ENCODE peak calls at places on chromosomes 4 and X, in eight cellular contexts. L is mesendoderm; C is BJ; Q is posterior vena cava; J is activated T-cell treated with anti-CD3 and anti-CD28 coated beads for 48 hours; K is effector memory CD4-positive, alpha-beta T cell; P is stimulated activated CD8-positive, alpha-beta memory T cell treated with anti-CD3 and anti-CD28 coated beads, Interleukin-15, amount 100 ng/mL, for 24 hours; G is pons. N is an unnamed sample.

GRCh38 chr4:1872918-1873269 is 1.7 kb downstream of the NSD2 start:
- DNase-seq in K (no peak), C (no peak), L (no peak), P (no peak), J (no peak), G (no peak), Q (no peak), N (no peak)

GRCh38 chr4:1566838-1567518 is 117.1 kb downstream of the FAM53A start:
- DNase-seq in G (no peak), K (no peak), P (no peak), J (no peak), C (no peak), L (no peak), Q (peak; percentile 63), N (no peak)

GRCh38 chrX:153526801-153527599 is 9.6 kb downstream of the ATP2B3 start:
- DNase-seq in J (no peak), P (no peak), C (no peak), K (no peak), G (no peak), Q (no peak), L (no peak), N (peak; percentile 18)

GRCh38 chr4:6907658-6908191 is 1.9 kb upstream of the TBC1D14 start:
- DNase-seq in K (no peak), L (peak; percentile 66), J (no peak), C (no peak), G (no peak), P (no peak), Q (no peak), N (peak; percentile 70)

GRCh38 chr4:153573881-153574807 is 108.0 kb downstream of the TMEM131L start:
- DNase-seq in J (no peak), L (peak; percentile 39), K (peak; percentile 39), G (peak; percentile 87), P (no peak), Q (peak; percentile 86), C (peak; percentile 30), N (peak; percentile 80)

GRCh38 chr4:336893-337142 is 796 bp upstream of the ZNF141 start:
- DNase-seq in Q (peak; percentile 82), J (no peak), P (no peak), C (no peak), G (peak; percentile 19), K (no peak), L (peak; percentile 57), N (no peak)

GRCh38 chr4:85265234-85265633 is 209.7 kb upstream of the ARHGAP24 start:
- DNase-seq in C (no peak), J (no peak), K (no peak), Q (no peak), G (no peak), L (no peak), P (no peak), N (no peak)

GRCh38 chr4:172202480-172203076 is 389.4 kb downstream of the GALNTL6 start:
- DNase-seq in G (peak; percentile 47), Q (no peak), P (no peak), J (no peak), K (no peak), L (peak; percentile 54), C (peak; percentile 6), N (peak; percentile 53)

GRCh38 chr4:76897522-76898384 is at the start of gene SOWAHB:
- DNase-seq in L (peak; percentile 79), J (peak; percentile 12), K (peak; percentile 9), G (no peak), Q (no peak), C (no peak), P (no peak), N (peak; percentile 91)

GRCh38 chr4:163269874-163270273 is 62.5 kb downstream of the NPY1R start:
- DNase-seq in C (no peak), P (no peak), G (no peak), J (no peak), L (peak; percentile 18), Q (no peak), K (no peak), N (peak; percentile 77)

GRCh38 chr4:1204286-1204827 is 32.0 kb upstream of the SPON2 start:
- DNase-seq in K (no peak), L (no peak), C (no peak), J (no peak), P (no peak), G (no peak), Q (peak; percentile 56), N (no peak)

GRCh38 chr4:29082684-29083083 is 1637.5 kb upstream of the PCDH7 start:
- DNase-seq in P (no peak), C (no peak), K (no peak), G (no peak), Q (no peak), L (no peak), J (no peak), N (no peak)

GRCh38 chr4:1172971-1173757 is 781 bp upstream of the SPON2 start:
- DNase-seq in G (no peak), Q (peak; percentile 86), J (no peak), C (peak; percentile 73), K (no peak), L (no peak), P (no peak), N (peak; percentile 62)

GRCh38 chr4:8834681-8835220 is 36.9 kb downstream of the HMX1 start:
- DNase-seq in K (no peak), G (no peak), C (no peak), L (no peak), P (no peak), Q (peak; percentile 69), J (no peak), N (no peak)

GRCh38 chr4:19945501-19945900 is 306.2 kb upstream of the SLIT2 start:
- DNase-seq in K (no peak), L (peak; percentile 5), Q (no peak), G (no peak), C (no peak), P (no peak), J (no peak), N (no peak)

GRCh38 chr4:111400736-111401135 is 744.5 kb upstream of the FAM241A start:
- DNase-seq in K (no peak), C (no peak), P (no peak), G (peak; percentile 97), J (no peak), L (no peak), Q (no peak), N (peak; percentile 23)

GRCh38 chr4:167622481-167623240 is 388.4 kb upstream of the SPOCK3 start:
- DNase-seq in Q (peak; percentile 81), P (no peak), K (no peak), C (no peak), G (peak; percentile 83), L (peak; percentile 65), J (peak; percentile 12), N (peak; percentile 83)

GRCh38 chr4:42339935-42340406 is 57.3 kb upstream of the SHISA3 start:
- DNase-seq in C (no peak), J (no peak), G (no peak), K (no peak), P (no peak), L (no peak), Q (no peak), N (peak; percentile 53)

GRCh38 chr4:173752610-173753009 is 222.6 kb upstream of the HAND2 start:
- DNase-seq in L (peak; percentile 90), G (no peak), J (peak; percentile 21), K (no peak), C (no peak), Q (no peak), P (no peak), N (peak; percentile 40)

GRCh38 chr4:168634276-168634802 is 137.5 kb downstream of the PALLD start:
- DNase-seq in C (peak; percentile 89), Q (no peak), L (peak; percentile 85), G (no peak), P (no peak), K (no peak), J (no peak), N (peak; percentile 90)

GRCh38 chr4:931194-931959 is 739 bp downstream of the GAK start:
- DNase-seq in C (no peak), Q (peak; percentile 83), P (no peak), G (no peak), J (peak; percentile 15), K (peak; percentile 18), L (no peak), N (peak; percentile 16)

GRCh38 chrX:34629572-34629971 is 27.5 kb downstream of the TMEM47 start:
- DNase-seq in K (no peak), L (no peak), C (peak; percentile 34), J (no peak), Q (no peak), P (no peak), G (no peak), N (peak; percentile 58)